ENCODE peak calls at places on chromosomes 4 and X, in eight cellular contexts. M is activated B cell treated with CpG ODN at 0.5 μM for 24 hours, P is GM06990, H is HCT116, O is H1, W is A549, J is mammary epithelial cell, X is GM20000. C is an unnamed sample.

GRCh38 chr4:134132086-134132783 is 69.4 kb downstream of the PABPC4L start:
- DNase-seq in M (no peak), P (no peak), H (no peak), O (no peak), W (peak; percentile 10), J (no peak), X (no peak), C (no peak)

GRCh38 chrX:133215747-133216146 is 2.4 kb downstream of the TFDP3 start:
- DNase-seq in M (no peak), P (no peak), H (no peak), O (no peak), W (peak; percentile 28), J (peak; percentile 19), X (peak; percentile 6), C (no peak)

GRCh38 chrX:105515561-105515960 is 295.1 kb upstream of the TEX13A start:
- DNase-seq in M (no peak), P (no peak), H (no peak), O (no peak), W (no peak), J (peak; percentile 62), X (no peak), C (no peak)

GRCh38 chrX:125266153-125266660 is 53.5 kb upstream of the TEX13C start:
- DNase-seq in M (no peak), P (no peak), H (no peak), O (no peak), W (no peak), J (no peak), X (no peak), C (no peak)

GRCh38 chr4:83828601-83829000 is 292.7 kb downstream of the GPAT3 start:
- DNase-seq in M (no peak), P (no peak), H (no peak), O (no peak), W (no peak), J (no peak), X (no peak), C (no peak)

GRCh38 chr4:156781852-156782251 is 189.7 kb downstream of the PDGFC start:
- DNase-seq in M (no peak), P (no peak), H (peak; percentile 29), O (no peak), W (peak; percentile 9), J (peak; percentile 66), X (no peak), C (no peak)

GRCh38 chr4:139239127-139239772 is 40.8 kb downstream of the MGARP start:
- DNase-seq in M (no peak), P (no peak), H (no peak), O (no peak), W (no peak), J (no peak), X (no peak), C (no peak)

GRCh38 chr4:184100297-184100885 is 117.3 kb downstream of the ENPP6 start:
- DNase-seq in M (no peak), P (no peak), H (peak; percentile 10), O (no peak), W (peak; percentile 14), J (no peak), X (no peak), C (no peak)

GRCh38 chr4:5870220-5870619 is 22.7 kb downstream of the CRMP1 start:
- DNase-seq in M (no peak), P (no peak), H (no peak), O (no peak), W (no peak), J (no peak), X (no peak), C (no peak)

GRCh38 chr4:164856396-164856795 is 20.6 kb upstream of the APELA start:
- DNase-seq in M (no peak), P (no peak), H (no peak), O (no peak), W (no peak), J (peak; percentile 36), X (no peak), C (no peak)

GRCh38 chr4:107719211-107719926 is 665 bp downstream of the PAPSS1 start:
- DNase-seq in M (no peak), P (no peak), H (no peak), O (no peak), W (peak; percentile 20), J (peak; percentile 72), X (peak; percentile 26), C (no peak)

GRCh38 chrX:102835504-102836146 is 101.4 kb upstream of the RAB40AL start:
- DNase-seq in M (no peak), P (no peak), H (no peak), O (no peak), W (peak; percentile 45), J (peak; percentile 23), X (peak; percentile 2), C (no peak)

GRCh38 chrX:41558531-41558930 is 111.4 kb downstream of the NYX start:
- DNase-seq in M (no peak), P (peak; percentile 3), H (no peak), O (no peak), W (peak; percentile 29), J (no peak), X (peak; percentile 12), C (no peak)

GRCh38 chr4:41819621-41820020 is 71.1 kb upstream of the PHOX2B start:
- DNase-seq in M (no peak), P (no peak), H (no peak), O (no peak), W (no peak), J (no peak), X (no peak), C (no peak)

GRCh38 chr4:41815478-41815877 is 67.0 kb upstream of the PHOX2B start:
- DNase-seq in M (no peak), P (no peak), H (no peak), O (no peak), W (no peak), J (peak; percentile 16), X (no peak), C (no peak)

GRCh38 chr4:41820473-41820872 is 71.9 kb upstream of the PHOX2B start:
- DNase-seq in M (no peak), P (no peak), H (no peak), O (no peak), W (no peak), J (no peak), X (no peak), C (no peak)

GRCh38 chr4:41814565-41814964 is 66.0 kb upstream of the PHOX2B start:
- DNase-seq in M (no peak), P (no peak), H (no peak), O (no peak), W (peak; percentile 31), J (peak; percentile 1), X (no peak), C (no peak)
- TF ChIP-seq CTCF in M (no peak), P (no peak), H (peak; percentile 14), O (peak; percentile 78), W (peak; percentile 22), J (peak; percentile 38), X (no peak), C (peak; percentile 65)

DNA sequence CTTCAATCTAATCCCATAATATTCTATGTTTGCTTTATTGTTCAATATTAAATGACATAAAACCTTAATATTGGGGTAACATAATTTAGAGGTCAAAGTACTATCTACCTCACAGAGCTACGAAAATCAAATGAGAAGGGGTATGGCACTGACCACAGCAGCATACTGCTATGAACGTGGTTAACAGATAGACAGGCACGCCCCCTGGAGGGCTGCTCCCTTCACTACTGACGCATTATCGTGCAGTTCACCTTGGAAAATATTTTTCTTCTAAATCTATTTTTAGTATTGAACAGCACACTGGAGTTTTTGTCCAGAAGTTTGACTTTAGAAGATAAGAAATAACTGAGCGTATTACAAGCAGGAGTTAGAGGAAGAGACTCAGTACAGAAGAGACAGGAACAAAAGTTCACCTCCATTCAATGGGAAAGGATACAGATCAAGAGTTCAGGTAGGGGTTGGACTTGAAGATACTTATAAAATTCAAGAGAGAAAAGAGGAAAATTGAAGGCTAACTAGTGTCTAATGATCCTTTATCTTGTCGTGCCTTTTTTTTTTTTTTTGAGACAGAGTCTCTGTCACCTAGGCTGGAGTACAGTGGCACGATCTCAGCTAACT is 22.7 kb downstream of the MAP9 start:
- DNase-seq in M (no peak), P (no peak), H (peak; percentile 51), O (no peak), W (peak; percentile 59), J (peak; percentile 14), X (peak; percentile 14), C (no peak)
- TF ChIP-seq CTCF in M (no peak), P (peak; percentile 83), H (peak; percentile 77), O (peak; percentile 74), W (peak; percentile 90), J (peak; percentile 80), X (peak; percentile 33), C (peak; percentile 92)

GRCh38 chr4:103415801-103416200 is 217.7 kb upstream of the CENPE start:
- DNase-seq in M (no peak), P (no peak), H (no peak), O (no peak), W (no peak), J (no peak), X (no peak), C (no peak)
- TF ChIP-seq CTCF in M (no peak), P (no peak), H (no peak), O (no peak), W (no peak), J (no peak), X (no peak), C (no peak)

DNA sequence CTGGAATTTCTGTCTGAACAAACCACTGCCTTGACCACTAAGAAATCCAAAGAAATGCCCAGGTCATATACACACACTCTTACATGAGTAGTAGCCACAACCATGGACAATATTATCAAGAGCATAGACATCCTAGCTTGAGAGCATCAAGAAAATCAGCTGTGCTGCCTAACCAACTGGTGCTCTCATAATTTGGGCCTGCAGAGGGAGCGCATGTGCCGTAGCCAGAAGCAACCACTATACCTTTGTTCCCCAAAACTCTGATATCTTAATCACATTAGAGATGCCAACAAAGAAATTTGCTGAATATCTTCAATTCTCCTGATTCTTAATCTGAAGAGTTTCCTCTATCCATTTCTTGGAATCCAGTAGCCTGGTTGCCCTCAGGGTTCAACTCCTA is 163.6 kb downstream of the ZNF674 start:
- DNase-seq in M (no peak), P (peak; percentile 9), H (peak; percentile 8), O (no peak), W (peak; percentile 48), J (peak; percentile 11), X (peak; percentile 22), C (no peak)
- TF ChIP-seq CTCF in M (no peak), P (peak; percentile 79), H (no peak), O (peak; percentile 62), W (peak; percentile 17), J (peak; percentile 72), X (peak; percentile 26), C (peak; percentile 63)

DNA sequence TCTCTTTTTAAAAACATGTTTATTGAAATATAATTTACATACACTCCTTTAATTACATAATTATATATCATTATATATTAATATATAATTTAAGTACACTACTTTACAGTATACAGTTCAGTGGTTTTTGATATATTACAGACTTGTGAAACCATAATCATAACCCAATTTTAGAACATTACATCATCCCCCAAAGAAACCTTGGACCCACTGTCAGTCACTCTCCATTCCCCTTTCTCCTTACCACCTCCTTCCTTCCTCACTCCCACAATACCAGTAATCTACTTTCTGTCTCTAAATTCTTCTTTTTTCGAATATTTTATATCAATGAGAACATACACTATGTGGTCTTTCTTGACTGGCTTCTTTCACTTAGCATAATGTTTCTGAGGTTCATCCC is 17.9 kb upstream of the EXOSC9 start:
- DNase-seq in M (no peak), P (no peak), H (no peak), O (no peak), W (no peak), J (no peak), X (no peak), C (no peak)
- TF ChIP-seq CTCF in M (no peak), P (no peak), H (no peak), O (no peak), W (no peak), J (no peak), X (no peak), C (no peak)